ENCODE peak calls at places on chromosomes 16 and 17, in seven cellular contexts. One of them, this sample, is unnamed.
A peak's percentile ranks its signal among the peaks of the same experiment; 100 is the strongest.

GRCh38 chr16:76784530-76784929 is 406.5 kb upstream of the MON1B start:
- DNase-seq in EL: no peak
- DNase-seq in cardiac fibroblast: no peak
- DNase-seq in globus pallidus: no peak
- DNase-seq in BJ: no peak
- DNase-seq in Peyer's patch: no peak
- DNase-seq in transverse colon: no peak
- DNase-seq in this sample: no peak

GRCh38 chr16:14284930-14285541 is 213.9 kb downstream of the MRTFB start:
- DNase-seq in EL: no peak
- DNase-seq in cardiac fibroblast: peak; percentile 77
- DNase-seq in globus pallidus: no peak
- DNase-seq in BJ: no peak
- DNase-seq in Peyer's patch: no peak
- DNase-seq in transverse colon: peak; percentile 67
- DNase-seq in this sample: no peak

GRCh38 chr17:53628011-53628410 is 194.7 kb upstream of the KIF2B start:
- DNase-seq in EL: peak; percentile 81
- DNase-seq in cardiac fibroblast: peak; percentile 8
- DNase-seq in globus pallidus: no peak
- DNase-seq in BJ: no peak
- DNase-seq in Peyer's patch: no peak
- DNase-seq in transverse colon: no peak
- DNase-seq in this sample: peak; percentile 43

GRCh38 chr16:8850279-8850885 is 18.4 kb downstream of the CARHSP1 start:
- DNase-seq in EL: peak; percentile 87
- DNase-seq in cardiac fibroblast: peak; percentile 94
- DNase-seq in globus pallidus: no peak
- DNase-seq in BJ: peak; percentile 31
- DNase-seq in Peyer's patch: no peak
- DNase-seq in transverse colon: no peak
- DNase-seq in this sample: peak; percentile 85

GRCh38 chr17:76469076-76469990 is 1.9 kb downstream of the AANAT start:
- DNase-seq in EL: no peak
- DNase-seq in cardiac fibroblast: no peak
- DNase-seq in globus pallidus: no peak
- DNase-seq in BJ: no peak
- DNase-seq in Peyer's patch: no peak
- DNase-seq in transverse colon: no peak
- DNase-seq in this sample: no peak

GRCh38 chr16:64417711-64418227 is 704.1 kb downstream of the CDH11 start:
- DNase-seq in EL: peak; percentile 58
- DNase-seq in cardiac fibroblast: peak; percentile 84
- DNase-seq in globus pallidus: no peak
- DNase-seq in BJ: peak; percentile 75
- DNase-seq in Peyer's patch: no peak
- DNase-seq in transverse colon: no peak
- DNase-seq in this sample: peak; percentile 90

GRCh38 chr17:29592850-29593545 is at the start of gene ANKRD13B:
- DNase-seq in EL: peak; percentile 32
- DNase-seq in cardiac fibroblast: no peak
- DNase-seq in globus pallidus: peak; percentile 75
- DNase-seq in BJ: no peak
- DNase-seq in Peyer's patch: peak; percentile 64
- DNase-seq in transverse colon: peak; percentile 55
- DNase-seq in this sample: no peak

GRCh38 chr17:49217651-49218413 is 7.3 kb downstream of the ABI3 start:
- DNase-seq in EL: no peak
- DNase-seq in cardiac fibroblast: no peak
- DNase-seq in globus pallidus: peak; percentile 66
- DNase-seq in BJ: no peak
- DNase-seq in Peyer's patch: peak; percentile 87
- DNase-seq in transverse colon: peak; percentile 66
- DNase-seq in this sample: no peak

GRCh38 chr16:85518398-85519049 is 94.6 kb upstream of the GSE1 start:
- DNase-seq in EL: no peak
- DNase-seq in cardiac fibroblast: no peak
- DNase-seq in globus pallidus: no peak
- DNase-seq in BJ: no peak
- DNase-seq in Peyer's patch: no peak
- DNase-seq in transverse colon: no peak
- DNase-seq in this sample: no peak

GRCh38 chr17:17080781-17081180 is 38.5 kb downstream of the MPRIP start:
- DNase-seq in EL: no peak
- DNase-seq in cardiac fibroblast: no peak
- DNase-seq in globus pallidus: no peak
- DNase-seq in BJ: no peak
- DNase-seq in Peyer's patch: no peak
- DNase-seq in transverse colon: no peak
- DNase-seq in this sample: no peak

GRCh38 chr17:4040784-4041183 is 76.5 kb upstream of the ATP2A3 start:
- DNase-seq in EL: no peak
- DNase-seq in cardiac fibroblast: no peak
- DNase-seq in globus pallidus: no peak
- DNase-seq in BJ: no peak
- DNase-seq in Peyer's patch: no peak
- DNase-seq in transverse colon: no peak
- DNase-seq in this sample: no peak

GRCh38 chr17:10558049-10558448 is 8.6 kb upstream of the MYH2 start:
- DNase-seq in EL: no peak
- DNase-seq in cardiac fibroblast: no peak
- DNase-seq in globus pallidus: no peak
- DNase-seq in BJ: no peak
- DNase-seq in Peyer's patch: no peak
- DNase-seq in transverse colon: no peak
- DNase-seq in this sample: no peak

GRCh38 chr16:2035431-2036199 is 8.9 kb downstream of the NHERF2 start:
- DNase-seq in EL: peak; percentile 96
- DNase-seq in cardiac fibroblast: peak; percentile 82
- DNase-seq in globus pallidus: no peak
- DNase-seq in BJ: no peak
- DNase-seq in Peyer's patch: no peak
- DNase-seq in transverse colon: peak; percentile 43
- DNase-seq in this sample: peak; percentile 78

GRCh38 chr16:76280421-76280820 is 3.2 kb downstream of the CNTNAP4 start:
- DNase-seq in EL: no peak
- DNase-seq in cardiac fibroblast: no peak
- DNase-seq in globus pallidus: peak; percentile 27
- DNase-seq in BJ: no peak
- DNase-seq in Peyer's patch: no peak
- DNase-seq in transverse colon: no peak
- DNase-seq in this sample: no peak

GRCh38 chr17:58316260-58316960 is 12.2 kb downstream of the TSPOAP1 start:
- DNase-seq in EL: no peak
- DNase-seq in cardiac fibroblast: no peak
- DNase-seq in globus pallidus: no peak
- DNase-seq in BJ: no peak
- DNase-seq in Peyer's patch: no peak
- DNase-seq in transverse colon: no peak
- DNase-seq in this sample: no peak

GRCh38 chr16:31409433-31409832 is 16.3 kb downstream of the ITGAD start:
- DNase-seq in EL: peak; percentile 59
- DNase-seq in cardiac fibroblast: peak; percentile 7
- DNase-seq in globus pallidus: no peak
- DNase-seq in BJ: peak; percentile 36
- DNase-seq in Peyer's patch: no peak
- DNase-seq in transverse colon: no peak
- DNase-seq in this sample: peak; percentile 3

GRCh38 chr17:41824086-41824485 is 11.3 kb downstream of the FKBP10 start:
- DNase-seq in EL: no peak
- DNase-seq in cardiac fibroblast: no peak
- DNase-seq in globus pallidus: no peak
- DNase-seq in BJ: no peak
- DNase-seq in Peyer's patch: no peak
- DNase-seq in transverse colon: no peak
- DNase-seq in this sample: peak; percentile 57

GRCh38 chr17:45688353-45688752 is 95.8 kb upstream of the CRHR1 start:
- DNase-seq in EL: no peak
- DNase-seq in cardiac fibroblast: no peak
- DNase-seq in globus pallidus: peak; percentile 53
- DNase-seq in BJ: no peak
- DNase-seq in Peyer's patch: no peak
- DNase-seq in transverse colon: no peak
- DNase-seq in this sample: no peak

GRCh38 chr17:16462070-16462864 is 29.7 kb downstream of the LRRC75A start:
- DNase-seq in EL: no peak
- DNase-seq in cardiac fibroblast: no peak
- DNase-seq in globus pallidus: no peak
- DNase-seq in BJ: no peak
- DNase-seq in Peyer's patch: no peak
- DNase-seq in transverse colon: no peak
- DNase-seq in this sample: no peak

GRCh38 chr16:87086156-87086555 is 231.0 kb downstream of the C16orf95 start:
- DNase-seq in EL: peak; percentile 79
- DNase-seq in cardiac fibroblast: peak; percentile 3
- DNase-seq in globus pallidus: no peak
- DNase-seq in BJ: peak; percentile 70
- DNase-seq in Peyer's patch: no peak
- DNase-seq in transverse colon: no peak
- DNase-seq in this sample: peak; percentile 74

GRCh38 chr17:8420041-8420934 is 15.4 kb upstream of the NDEL1 start:
- DNase-seq in EL: peak; percentile 34
- DNase-seq in cardiac fibroblast: peak; percentile 91
- DNase-seq in globus pallidus: peak; percentile 39
- DNase-seq in BJ: no peak
- DNase-seq in Peyer's patch: peak; percentile 23
- DNase-seq in transverse colon: peak; percentile 71
- DNase-seq in this sample: peak; percentile 80

GRCh38 chr17:72219136-72219823 is 98.5 kb downstream of the SOX9 start:
- DNase-seq in EL: peak; percentile 7
- DNase-seq in cardiac fibroblast: no peak
- DNase-seq in globus pallidus: no peak
- DNase-seq in BJ: no peak
- DNase-seq in Peyer's patch: no peak
- DNase-seq in transverse colon: no peak
- DNase-seq in this sample: no peak

GRCh38 chr16:1610841-1611653 is 825 bp downstream of the IFT140 start:
- DNase-seq in EL: peak; percentile 13
- DNase-seq in cardiac fibroblast: no peak
- DNase-seq in globus pallidus: no peak
- DNase-seq in BJ: no peak
- DNase-seq in Peyer's patch: no peak
- DNase-seq in transverse colon: peak; percentile 12
- DNase-seq in this sample: peak; percentile 2

GRCh38 chr17:676060-676745 is 38.4 kb downstream of the VPS53 start:
- DNase-seq in EL: no peak
- DNase-seq in cardiac fibroblast: peak; percentile 60
- DNase-seq in globus pallidus: no peak
- DNase-seq in BJ: no peak
- DNase-seq in Peyer's patch: no peak
- DNase-seq in transverse colon: no peak
- DNase-seq in this sample: peak; percentile 89

GRCh38 chr17:72122002-72122310 is 1.1 kb downstream of the SOX9 start:
- DNase-seq in EL: peak; percentile 61
- DNase-seq in cardiac fibroblast: peak; percentile 57
- DNase-seq in globus pallidus: no peak
- DNase-seq in BJ: no peak
- DNase-seq in Peyer's patch: no peak
- DNase-seq in transverse colon: no peak
- DNase-seq in this sample: no peak

GRCh38 chr17:36686123-36686669 is 84.8 kb downstream of the MRM1 start:
- DNase-seq in EL: peak; percentile 56
- DNase-seq in cardiac fibroblast: no peak
- DNase-seq in globus pallidus: no peak
- DNase-seq in BJ: no peak
- DNase-seq in Peyer's patch: no peak
- DNase-seq in transverse colon: no peak
- DNase-seq in this sample: no peak

GRCh38 chr17:79435962-79436361 is 174.9 kb downstream of the RBFOX3 start:
- DNase-seq in EL: no peak
- DNase-seq in cardiac fibroblast: no peak
- DNase-seq in globus pallidus: no peak
- DNase-seq in BJ: no peak
- DNase-seq in Peyer's patch: no peak
- DNase-seq in transverse colon: no peak
- DNase-seq in this sample: no peak

GRCh38 chr16:67858448-67858993 is 11.0 kb upstream of the CENPT start:
- DNase-seq in EL: no peak
- DNase-seq in cardiac fibroblast: no peak
- DNase-seq in globus pallidus: no peak
- DNase-seq in BJ: no peak
- DNase-seq in Peyer's patch: no peak
- DNase-seq in transverse colon: peak; percentile 26
- DNase-seq in this sample: no peak

GRCh38 chr17:76271669-76272540 is 6.8 kb downstream of the UBALD2 start:
- DNase-seq in EL: no peak
- DNase-seq in cardiac fibroblast: peak; percentile 22
- DNase-seq in globus pallidus: no peak
- DNase-seq in BJ: no peak
- DNase-seq in Peyer's patch: peak; percentile 82
- DNase-seq in transverse colon: peak; percentile 71
- DNase-seq in this sample: no peak

GRCh38 chr17:48439875-48440505 is 10.0 kb upstream of the SKAP1 start:
- DNase-seq in EL: no peak
- DNase-seq in cardiac fibroblast: peak; percentile 7
- DNase-seq in globus pallidus: no peak
- DNase-seq in BJ: no peak
- DNase-seq in Peyer's patch: peak; percentile 32
- DNase-seq in transverse colon: no peak
- DNase-seq in this sample: no peak

GRCh38 chr17:50475362-50475761 is 3.3 kb upstream of the RSAD1 start:
- DNase-seq in EL: no peak
- DNase-seq in cardiac fibroblast: no peak
- DNase-seq in globus pallidus: no peak
- DNase-seq in BJ: no peak
- DNase-seq in Peyer's patch: no peak
- DNase-seq in transverse colon: no peak
- DNase-seq in this sample: no peak

GRCh38 chr17:74872313-74873035 is at the start of gene FDXR:
- DNase-seq in EL: no peak
- DNase-seq in cardiac fibroblast: no peak
- DNase-seq in globus pallidus: no peak
- DNase-seq in BJ: no peak
- DNase-seq in Peyer's patch: peak; percentile 23
- DNase-seq in transverse colon: no peak
- DNase-seq in this sample: no peak

GRCh38 chr16:82010649-82011048 is 621 bp downstream of the SDR42E1 start:
- DNase-seq in EL: no peak
- DNase-seq in cardiac fibroblast: no peak
- DNase-seq in globus pallidus: no peak
- DNase-seq in BJ: no peak
- DNase-seq in Peyer's patch: no peak
- DNase-seq in transverse colon: no peak
- DNase-seq in this sample: no peak

GRCh38 chr17:78258323-78259229 is 27.1 kb downstream of the TMEM235 start:
- DNase-seq in EL: no peak
- DNase-seq in cardiac fibroblast: peak; percentile 81
- DNase-seq in globus pallidus: no peak
- DNase-seq in BJ: no peak
- DNase-seq in Peyer's patch: peak; percentile 76
- DNase-seq in transverse colon: no peak
- DNase-seq in this sample: no peak

GRCh38 chr16:4660454-4661007 is 32.8 kb upstream of the NUDT16L1 start:
- DNase-seq in EL: peak; percentile 45
- DNase-seq in cardiac fibroblast: peak; percentile 68
- DNase-seq in globus pallidus: no peak
- DNase-seq in BJ: no peak
- DNase-seq in Peyer's patch: peak; percentile 39
- DNase-seq in transverse colon: peak; percentile 42
- DNase-seq in this sample: peak; percentile 25

GRCh38 chr17:30950669-30951399 is 20.0 kb upstream of the RNF135 start:
- DNase-seq in EL: peak; percentile 85
- DNase-seq in cardiac fibroblast: peak; percentile 92
- DNase-seq in globus pallidus: peak; percentile 66
- DNase-seq in BJ: no peak
- DNase-seq in Peyer's patch: no peak
- DNase-seq in transverse colon: peak; percentile 91
- DNase-seq in this sample: peak; percentile 91

GRCh38 chr16:85173077-85173980 is 61.1 kb upstream of the CIBAR2 start:
- DNase-seq in EL: peak; percentile 88
- DNase-seq in cardiac fibroblast: peak; percentile 84
- DNase-seq in globus pallidus: no peak
- DNase-seq in BJ: no peak
- DNase-seq in Peyer's patch: no peak
- DNase-seq in transverse colon: no peak
- DNase-seq in this sample: peak; percentile 79

GRCh38 chr16:53052519-53053501 is at the start of gene CHD9NB:
- DNase-seq in EL: peak; percentile 84
- DNase-seq in cardiac fibroblast: peak; percentile 88
- DNase-seq in globus pallidus: no peak
- DNase-seq in BJ: peak; percentile 68
- DNase-seq in Peyer's patch: no peak
- DNase-seq in transverse colon: peak; percentile 75
- DNase-seq in this sample: peak; percentile 95

This sample was measured in fibroblast of the aortic adventitia.